ENCODE peak calls at places on chromosomes 3 and 15, in six cellular contexts. Z, B, R, Y, H and M are unnamed samples.

GRCh38 chr15:90817117-90818057 is 51.0 kb upstream of the FURIN start:
- DNase-seq in Z (no peak), B (no peak), R (no peak), Y (no peak), H (no peak), M (no peak)

GRCh38 chr3:33826688-33827087 is 28.3 kb downstream of the PDCD6IP start:
- DNase-seq in Z (no peak), B (no peak), R (no peak), Y (no peak), H (peak; percentile 75), M (no peak)

GRCh38 chr3:99871231-99871898 is 53.7 kb downstream of the CMSS1 start:
- DNase-seq in Z (no peak), B (no peak), R (no peak), Y (no peak), H (no peak), M (no peak)

GRCh38 chr15:99434506-99435137 is 131.2 kb upstream of the MEF2A start:
- DNase-seq in Z (peak; percentile 43), B (no peak), R (no peak), Y (no peak), H (no peak), M (no peak)

GRCh38 chr3:21185816-21186314 is 565.1 kb downstream of the ZNF385D start:
- DNase-seq in Z (no peak), B (no peak), R (no peak), Y (no peak), H (no peak), M (no peak)

GRCh38 chr3:138459619-138460535 is 25.5 kb downstream of the ESYT3 start:
- DNase-seq in Z (peak; percentile 40), B (no peak), R (no peak), Y (no peak), H (no peak), M (no peak)

GRCh38 chr3:187870360-187871203 is 125.3 kb upstream of the BCL6 start:
- DNase-seq in Z (no peak), B (no peak), R (no peak), Y (no peak), H (no peak), M (no peak)

GRCh38 chr3:25678581-25678980 is 13.9 kb upstream of the TOP2B start:
- DNase-seq in Z (no peak), B (no peak), R (no peak), Y (no peak), H (no peak), M (no peak)

GRCh38 chr15:65226221-65226620 is 14.9 kb upstream of the CILP start:
- DNase-seq in Z (no peak), B (no peak), R (no peak), Y (no peak), H (no peak), M (no peak)

GRCh38 chr3:134373278-134373941 is 837 bp downstream of the AMOTL2 start:
- DNase-seq in Z (peak; percentile 84), B (peak; percentile 98), R (peak; percentile 88), Y (no peak), H (peak; percentile 89), M (peak; percentile 78)

GRCh38 chr15:89125038-89125826 is 37.0 kb downstream of the ABHD2 start:
- DNase-seq in Z (no peak), B (no peak), R (peak; percentile 75), Y (no peak), H (no peak), M (no peak)
- H3K36me3 ChIP-seq in Z (no peaks in the 10 kb centered on the region), B (peaks cover 47% of the 10 kb centered on the region), R (no peaks in the 10 kb centered on the region), Y (no peaks in the 10 kb centered on the region), H (peaks cover 13% of the 10 kb centered on the region), M (no peaks in the 10 kb centered on the region)

GRCh38 chr3:186251948-186252619 is 110.0 kb downstream of the DGKG start:
- DNase-seq in Z (no peak), B (no peak), R (peak; percentile 22), Y (no peak), H (no peak), M (no peak)
- TF ChIP-seq POLR2A in Z (no peak), B (no peak), R (no peak), Y (no peak), H (no peak), M (no peak)

DNA sequence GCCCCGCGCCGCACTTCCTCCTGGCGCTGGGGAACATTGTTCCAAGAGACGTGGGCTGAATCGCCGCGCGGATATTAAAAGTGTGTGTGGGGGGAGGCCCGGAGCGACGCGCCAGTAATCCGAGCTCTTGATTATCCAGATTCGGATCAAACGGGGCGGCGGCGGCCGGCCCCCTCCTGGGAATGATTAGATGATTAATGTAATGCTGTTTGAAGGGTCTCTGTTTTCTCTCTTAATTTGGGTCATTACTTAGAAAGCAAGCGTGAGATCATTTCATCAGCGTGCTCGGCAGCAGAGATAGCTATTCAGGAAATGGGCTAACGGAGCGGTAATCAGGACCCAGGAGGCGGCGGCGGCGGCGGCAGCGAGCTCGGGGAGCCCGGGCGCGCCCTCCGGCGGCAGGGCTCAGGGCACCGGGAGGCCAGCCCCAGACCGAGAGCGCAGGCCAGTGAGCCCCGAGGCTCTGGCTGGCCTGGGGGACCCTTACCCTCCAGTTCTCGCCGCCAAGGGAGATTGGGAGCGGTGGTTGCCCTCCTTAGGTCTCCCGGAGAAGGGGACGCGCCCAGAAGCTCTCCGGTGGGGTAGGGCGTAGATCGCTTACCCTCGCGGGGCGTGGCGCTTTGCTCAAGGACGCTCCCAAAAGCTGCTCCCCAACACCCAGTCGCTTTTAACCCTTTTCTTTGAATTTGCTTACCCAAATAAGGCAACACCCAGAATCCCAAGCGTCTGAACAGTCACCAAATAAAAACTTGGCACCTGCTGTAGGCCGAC is 4.5 kb downstream of the FEZF2 start:
- DNase-seq in Z (no peak), B (no peak), R (no peak), Y (no peak), H (no peak), M (no peak)
- H3K4me3 ChIP-seq in Z (no peak overlapping the region), B (peak overlapping the region; percentile 22), R (no peak overlapping the region), Y (no peak overlapping the region), H (no peak overlapping the region), M (peak overlapping the region; percentile 31)

GRCh38 chr3:110732420-110732819 is 339.2 kb upstream of the NECTIN3 start:
- DNase-seq in Z (no peak), B (no peak), R (no peak), Y (no peak), H (no peak), M (no peak)
- H3K36me3 ChIP-seq in Z (no peaks in the 10 kb centered on the region), B (no peaks in the 10 kb centered on the region), R (no peaks in the 10 kb centered on the region), Y (no peaks in the 10 kb centered on the region), H (no peaks in the 10 kb centered on the region), M (no peaks in the 10 kb centered on the region)

GRCh38 chr3:45647148-45647619 is 42.0 kb upstream of the SACM1L start:
- DNase-seq in Z (no peak), B (no peak), R (peak; percentile 42), Y (no peak), H (peak; percentile 94), M (no peak)
- TF ChIP-seq POLR2A in Z (no peak), B (no peak), R (peak; percentile 15), Y (no peak), H (no peak), M (no peak)

DNA sequence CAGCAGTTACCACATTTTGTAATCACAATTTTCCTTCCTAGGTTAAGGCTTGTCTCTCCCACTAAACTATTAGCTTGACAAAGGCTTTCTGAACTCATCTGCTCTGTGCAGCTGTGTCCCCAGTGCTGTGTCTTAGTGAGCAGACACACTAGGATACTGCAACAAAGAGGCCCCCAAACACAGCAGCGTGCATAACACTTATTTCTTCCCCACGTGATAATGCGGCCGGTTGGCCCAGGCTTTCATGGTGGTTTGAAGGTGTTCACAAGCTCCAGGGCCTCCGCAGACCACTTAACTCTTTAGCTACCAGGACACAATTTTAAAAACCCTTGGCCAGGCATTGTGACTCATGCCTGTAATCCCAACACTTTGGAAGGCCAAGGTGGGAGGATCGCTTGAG is 2.2 kb upstream of the HDAC11 start:
- DNase-seq in Z (no peak), B (no peak), R (no peak), Y (no peak), H (no peak), M (no peak)
- H3K4me3 ChIP-seq in Z (no peak overlapping the region), B (no peak overlapping the region), R (no peak overlapping the region), Y (no peak overlapping the region), H (no peak overlapping the region), M (no peak overlapping the region)